ENCODE peak calls at places on chromosome 9, in six cellular contexts. One of them, this sample, is unnamed.

GRCh38 chr9:121350993-121351561 is 19.0 kb downstream of the STOM start:
- DNase-seq in esophagus muscularis mucosa: no peak
- DNase-seq in breast epithelium: no peak
- DNase-seq in fibroblast of mammary gland: peak
- DNase-seq in left ventricle myocardium inferior: peak
- DNase-seq in CD8-positive, alpha-beta T cell: no peak
- DNase-seq in this sample: no peak

GRCh38 chr9:33082135-33082534 is 5.7 kb upstream of the SMU1 start:
- DNase-seq in breast epithelium: no peak
- DNase-seq in CD8-positive, alpha-beta T cell: no peak
- DNase-seq in left ventricle myocardium inferior: no peak
- DNase-seq in fibroblast of mammary gland: no peak
- DNase-seq in esophagus muscularis mucosa: no peak
- DNase-seq in this sample: no peak

GRCh38 chr9:72807765-72808445 is 144.9 kb downstream of the ALDH1A1 start:
- DNase-seq in left ventricle myocardium inferior: no peak
- DNase-seq in CD8-positive, alpha-beta T cell: no peak
- DNase-seq in esophagus muscularis mucosa: no peak
- DNase-seq in fibroblast of mammary gland: no peak
- DNase-seq in breast epithelium: no peak
- DNase-seq in this sample: no peak

GRCh38 chr9:89179535-89179919 is 909 bp upstream of the SHC3 start:
- DNase-seq in esophagus muscularis mucosa: no peak
- DNase-seq in CD8-positive, alpha-beta T cell: no peak
- DNase-seq in fibroblast of mammary gland: peak
- DNase-seq in breast epithelium: no peak
- DNase-seq in left ventricle myocardium inferior: no peak
- DNase-seq in this sample: no peak

GRCh38 chr9:137542486-137542885 is 7.7 kb downstream of the PNPLA7 start:
- DNase-seq in left ventricle myocardium inferior: no peak
- DNase-seq in CD8-positive, alpha-beta T cell: no peak
- DNase-seq in breast epithelium: no peak
- DNase-seq in esophagus muscularis mucosa: no peak
- DNase-seq in fibroblast of mammary gland: no peak
- DNase-seq in this sample: no peak

GRCh38 chr9:130638278-130639118 is 25.9 kb upstream of the PRDM12 start:
- DNase-seq in fibroblast of mammary gland: no peak
- DNase-seq in breast epithelium: no peak
- DNase-seq in esophagus muscularis mucosa: no peak
- DNase-seq in CD8-positive, alpha-beta T cell: no peak
- DNase-seq in left ventricle myocardium inferior: no peak
- DNase-seq in this sample: no peak

GRCh38 chr9:35114921-35115341 is 731 bp downstream of the ATOSB start:
- DNase-seq in left ventricle myocardium inferior: peak
- DNase-seq in fibroblast of mammary gland: peak
- DNase-seq in breast epithelium: no peak
- DNase-seq in CD8-positive, alpha-beta T cell: no peak
- DNase-seq in esophagus muscularis mucosa: no peak
- DNase-seq in this sample: peak

GRCh38 chr9:116661037-116661954 is 25.8 kb upstream of the TRIM32 start:
- DNase-seq in breast epithelium: no peak
- DNase-seq in esophagus muscularis mucosa: no peak
- DNase-seq in left ventricle myocardium inferior: no peak
- DNase-seq in CD8-positive, alpha-beta T cell: no peak
- DNase-seq in fibroblast of mammary gland: peak
- DNase-seq in this sample: no peak

GRCh38 chr9:131764568-131764967 is 24.7 kb upstream of the RAPGEF1 start:
- DNase-seq in left ventricle myocardium inferior: no peak
- DNase-seq in fibroblast of mammary gland: no peak
- DNase-seq in breast epithelium: no peak
- DNase-seq in CD8-positive, alpha-beta T cell: no peak
- DNase-seq in esophagus muscularis mucosa: no peak
- DNase-seq in this sample: no peak

GRCh38 chr9:84340535-84340934 is at the start of gene SLC28A3:
- DNase-seq in CD8-positive, alpha-beta T cell: no peak
- DNase-seq in left ventricle myocardium inferior: no peak
- DNase-seq in esophagus muscularis mucosa: no peak
- DNase-seq in breast epithelium: no peak
- DNase-seq in fibroblast of mammary gland: no peak
- DNase-seq in this sample: no peak

GRCh38 chr9:26210338-26210851 is 532.2 kb upstream of the TUSC1 start:
- DNase-seq in breast epithelium: no peak
- DNase-seq in fibroblast of mammary gland: peak
- DNase-seq in CD8-positive, alpha-beta T cell: no peak
- DNase-seq in left ventricle myocardium inferior: no peak
- DNase-seq in esophagus muscularis mucosa: no peak
- DNase-seq in this sample: no peak

GRCh38 chr9:3857673-3858072 is 331.9 kb upstream of the RFX3 start:
- DNase-seq in breast epithelium: no peak
- DNase-seq in CD8-positive, alpha-beta T cell: no peak
- DNase-seq in fibroblast of mammary gland: peak
- DNase-seq in left ventricle myocardium inferior: no peak
- DNase-seq in esophagus muscularis mucosa: no peak
- DNase-seq in this sample: no peak

GRCh38 chr9:72362680-72363139 is 2.3 kb downstream of the ZFAND5 start:
- DNase-seq in CD8-positive, alpha-beta T cell: peak
- DNase-seq in esophagus muscularis mucosa: no peak
- DNase-seq in fibroblast of mammary gland: peak
- DNase-seq in breast epithelium: no peak
- DNase-seq in left ventricle myocardium inferior: peak
- DNase-seq in this sample: peak

GRCh38 chr9:114004221-114004716 is 73.8 kb downstream of the AMBP start:
- DNase-seq in CD8-positive, alpha-beta T cell: no peak
- DNase-seq in fibroblast of mammary gland: no peak
- DNase-seq in breast epithelium: peak
- DNase-seq in esophagus muscularis mucosa: peak
- DNase-seq in left ventricle myocardium inferior: peak
- DNase-seq in this sample: peak

GRCh38 chr9:86843182-86843581 is 104.1 kb downstream of the GAS1 start:
- DNase-seq in fibroblast of mammary gland: no peak
- DNase-seq in breast epithelium: no peak
- DNase-seq in esophagus muscularis mucosa: no peak
- DNase-seq in left ventricle myocardium inferior: no peak
- DNase-seq in CD8-positive, alpha-beta T cell: no peak
- DNase-seq in this sample: no peak

GRCh38 chr9:34430843-34431437 is 27.4 kb downstream of the FAM219A start:
- DNase-seq in CD8-positive, alpha-beta T cell: no peak
- DNase-seq in breast epithelium: no peak
- DNase-seq in esophagus muscularis mucosa: no peak
- DNase-seq in fibroblast of mammary gland: peak
- DNase-seq in left ventricle myocardium inferior: peak
- DNase-seq in this sample: no peak

GRCh38 chr9:72480931-72481330 is 40.5 kb upstream of the TMC1 start:
- DNase-seq in left ventricle myocardium inferior: no peak
- DNase-seq in fibroblast of mammary gland: peak
- DNase-seq in breast epithelium: no peak
- DNase-seq in CD8-positive, alpha-beta T cell: no peak
- DNase-seq in esophagus muscularis mucosa: no peak
- DNase-seq in this sample: no peak

GRCh38 chr9:19028835-19029451 is 4.1 kb downstream of the SAXO1 start:
- DNase-seq in CD8-positive, alpha-beta T cell: no peak
- DNase-seq in esophagus muscularis mucosa: no peak
- DNase-seq in breast epithelium: no peak
- DNase-seq in left ventricle myocardium inferior: no peak
- DNase-seq in fibroblast of mammary gland: peak
- DNase-seq in this sample: peak

GRCh38 chr9:26228273-26228672 is 550.0 kb upstream of the TUSC1 start:
- DNase-seq in esophagus muscularis mucosa: no peak
- DNase-seq in CD8-positive, alpha-beta T cell: no peak
- DNase-seq in fibroblast of mammary gland: peak
- DNase-seq in left ventricle myocardium inferior: no peak
- DNase-seq in breast epithelium: no peak
- DNase-seq in this sample: no peak

GRCh38 chr9:114098660-114099522 is at the start of gene KIF12:
- DNase-seq in CD8-positive, alpha-beta T cell: no peak
- DNase-seq in breast epithelium: peak
- DNase-seq in esophagus muscularis mucosa: no peak
- DNase-seq in left ventricle myocardium inferior: no peak
- DNase-seq in fibroblast of mammary gland: no peak
- DNase-seq in this sample: no peak

GRCh38 chr9:93077811-93078210 is 18.2 kb upstream of the CARD19 start:
- DNase-seq in left ventricle myocardium inferior: no peak
- DNase-seq in breast epithelium: no peak
- DNase-seq in esophagus muscularis mucosa: no peak
- DNase-seq in fibroblast of mammary gland: no peak
- DNase-seq in CD8-positive, alpha-beta T cell: no peak
- DNase-seq in this sample: no peak

GRCh38 chr9:134930404-134930803 is 12.7 kb upstream of the FCN1 start:
- DNase-seq in breast epithelium: no peak
- DNase-seq in left ventricle myocardium inferior: no peak
- DNase-seq in esophagus muscularis mucosa: no peak
- DNase-seq in fibroblast of mammary gland: no peak
- DNase-seq in CD8-positive, alpha-beta T cell: no peak
- DNase-seq in this sample: no peak

GRCh38 chr9:135447126-135447525 is 32.5 kb upstream of the PPP1R26 start:
- DNase-seq in fibroblast of mammary gland: no peak
- DNase-seq in left ventricle myocardium inferior: no peak
- DNase-seq in breast epithelium: no peak
- DNase-seq in CD8-positive, alpha-beta T cell: no peak
- DNase-seq in esophagus muscularis mucosa: no peak
- DNase-seq in this sample: no peak

GRCh38 chr9:89359018-89359417 is 40.7 kb downstream of the SECISBP2 start:
- DNase-seq in esophagus muscularis mucosa: no peak
- DNase-seq in fibroblast of mammary gland: no peak
- DNase-seq in breast epithelium: no peak
- DNase-seq in CD8-positive, alpha-beta T cell: no peak
- DNase-seq in left ventricle myocardium inferior: no peak
- DNase-seq in this sample: peak

GRCh38 chr9:72930828-72931227 is 22.0 kb downstream of the ALDH1A1 start:
- DNase-seq in breast epithelium: no peak
- DNase-seq in esophagus muscularis mucosa: no peak
- DNase-seq in fibroblast of mammary gland: no peak
- DNase-seq in left ventricle myocardium inferior: no peak
- DNase-seq in CD8-positive, alpha-beta T cell: no peak
- DNase-seq in this sample: no peak

GRCh38 chr9:131092548-131093440 is 3.5 kb upstream of the AIF1L start:
- DNase-seq in breast epithelium: no peak
- DNase-seq in left ventricle myocardium inferior: no peak
- DNase-seq in fibroblast of mammary gland: no peak
- DNase-seq in esophagus muscularis mucosa: no peak
- DNase-seq in CD8-positive, alpha-beta T cell: no peak
- DNase-seq in this sample: no peak

GRCh38 chr9:82149647-82150046 is 161.1 kb downstream of the SPATA31D1 start:
- DNase-seq in fibroblast of mammary gland: no peak
- DNase-seq in esophagus muscularis mucosa: no peak
- DNase-seq in breast epithelium: no peak
- DNase-seq in CD8-positive, alpha-beta T cell: no peak
- DNase-seq in left ventricle myocardium inferior: no peak
- DNase-seq in this sample: no peak

GRCh38 chr9:133715866-133716563 is 22.1 kb downstream of the SARDH start:
- DNase-seq in fibroblast of mammary gland: peak
- DNase-seq in esophagus muscularis mucosa: no peak
- DNase-seq in left ventricle myocardium inferior: no peak
- DNase-seq in breast epithelium: no peak
- DNase-seq in CD8-positive, alpha-beta T cell: peak
- DNase-seq in this sample: no peak

GRCh38 chr9:130946778-130947617 is 8.0 kb upstream of the FIBCD1 start:
- DNase-seq in left ventricle myocardium inferior: no peak
- DNase-seq in esophagus muscularis mucosa: no peak
- DNase-seq in breast epithelium: no peak
- DNase-seq in CD8-positive, alpha-beta T cell: no peak
- DNase-seq in fibroblast of mammary gland: peak
- DNase-seq in this sample: no peak

GRCh38 chr9:94935396-94935795 is 208.9 kb downstream of the AOPEP start:
- DNase-seq in CD8-positive, alpha-beta T cell: no peak
- DNase-seq in breast epithelium: no peak
- DNase-seq in left ventricle myocardium inferior: no peak
- DNase-seq in esophagus muscularis mucosa: no peak
- DNase-seq in fibroblast of mammary gland: no peak
- DNase-seq in this sample: no peak

GRCh38 chr9:36400332-36401178 is 486 bp upstream of the RNF38 start:
- DNase-seq in breast epithelium: peak
- DNase-seq in fibroblast of mammary gland: peak
- DNase-seq in CD8-positive, alpha-beta T cell: peak
- DNase-seq in left ventricle myocardium inferior: peak
- DNase-seq in esophagus muscularis mucosa: peak
- DNase-seq in this sample: peak

GRCh38 chr9:36788534-36788933 is 215.8 kb downstream of the MELK start:
- DNase-seq in esophagus muscularis mucosa: no peak
- DNase-seq in left ventricle myocardium inferior: no peak
- DNase-seq in CD8-positive, alpha-beta T cell: no peak
- DNase-seq in fibroblast of mammary gland: no peak
- DNase-seq in breast epithelium: no peak
- DNase-seq in this sample: no peak

GRCh38 chr9:113770396-113770795 is 105.7 kb upstream of the ZNF618 start:
- DNase-seq in breast epithelium: no peak
- DNase-seq in left ventricle myocardium inferior: no peak
- DNase-seq in fibroblast of mammary gland: no peak
- DNase-seq in CD8-positive, alpha-beta T cell: no peak
- DNase-seq in esophagus muscularis mucosa: no peak
- DNase-seq in this sample: no peak

DNA sequence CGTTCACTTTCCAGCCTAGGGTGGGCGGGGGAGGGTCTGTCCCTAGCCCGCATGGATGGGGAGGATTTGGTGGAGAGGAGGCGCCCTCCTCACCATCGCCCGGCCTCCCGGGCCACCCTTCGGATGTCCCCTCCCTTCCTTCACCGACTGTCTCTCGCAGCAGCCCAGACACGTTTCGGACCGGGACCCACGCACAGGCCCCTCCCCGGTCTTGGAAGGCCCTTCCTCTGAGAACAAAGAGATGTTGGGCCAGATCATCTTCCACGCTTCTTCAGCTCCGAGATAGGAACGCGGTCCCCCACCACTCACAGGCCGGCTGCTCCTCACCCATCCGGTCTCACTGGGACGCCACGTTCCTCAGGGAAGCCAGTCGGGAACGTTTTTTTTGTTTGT is 640 bp upstream of the DPM2 start:
- DNase-seq in fibroblast of mammary gland: no peak
- DNase-seq in esophagus muscularis mucosa: no peak
- DNase-seq in left ventricle myocardium inferior: peak
- DNase-seq in CD8-positive, alpha-beta T cell: no peak
- DNase-seq in breast epithelium: no peak
- DNase-seq in this sample: no peak
- H3K4me3 ChIP-seq in fibroblast of mammary gland: peak
- H3K4me3 ChIP-seq in esophagus muscularis mucosa: peak
- H3K4me3 ChIP-seq in left ventricle myocardium inferior: peak
- H3K4me3 ChIP-seq in CD8-positive, alpha-beta T cell: no peak
- H3K4me3 ChIP-seq in breast epithelium: peak
- H3K4me3 ChIP-seq in this sample: no peak

GRCh38 chr9:129491486-129491855 is 129.4 kb downstream of the C9orf50 start:
- DNase-seq in fibroblast of mammary gland: peak
- DNase-seq in CD8-positive, alpha-beta T cell: no peak
- DNase-seq in left ventricle myocardium inferior: peak
- DNase-seq in esophagus muscularis mucosa: no peak
- DNase-seq in breast epithelium: no peak
- DNase-seq in this sample: no peak
- H3K4me3 ChIP-seq in fibroblast of mammary gland: no peak
- H3K4me3 ChIP-seq in CD8-positive, alpha-beta T cell: no peak
- H3K4me3 ChIP-seq in left ventricle myocardium inferior: peak
- H3K4me3 ChIP-seq in esophagus muscularis mucosa: peak
- H3K4me3 ChIP-seq in breast epithelium: peak
- H3K4me3 ChIP-seq in this sample: no peak

GRCh38 chr9:6893350-6894131 is 135.8 kb downstream of the KDM4C start:
- DNase-seq in CD8-positive, alpha-beta T cell: no peak
- DNase-seq in breast epithelium: no peak
- DNase-seq in esophagus muscularis mucosa: no peak
- DNase-seq in left ventricle myocardium inferior: no peak
- DNase-seq in fibroblast of mammary gland: no peak
- DNase-seq in this sample: no peak
- H3K4me3 ChIP-seq in CD8-positive, alpha-beta T cell: no peak
- H3K4me3 ChIP-seq in breast epithelium: no peak
- H3K4me3 ChIP-seq in esophagus muscularis mucosa: no peak
- H3K4me3 ChIP-seq in left ventricle myocardium inferior: no peak
- H3K4me3 ChIP-seq in fibroblast of mammary gland: no peak
- H3K4me3 ChIP-seq in this sample: no peak

GRCh38 chr9:96020300-96020821 is 144.9 kb downstream of the ERCC6L2 start:
- DNase-seq in fibroblast of mammary gland: no peak
- DNase-seq in esophagus muscularis mucosa: no peak
- DNase-seq in left ventricle myocardium inferior: no peak
- DNase-seq in CD8-positive, alpha-beta T cell: no peak
- DNase-seq in breast epithelium: no peak
- DNase-seq in this sample: no peak
- H3K4me3 ChIP-seq in fibroblast of mammary gland: no peak
- H3K4me3 ChIP-seq in esophagus muscularis mucosa: peak
- H3K4me3 ChIP-seq in left ventricle myocardium inferior: peak
- H3K4me3 ChIP-seq in CD8-positive, alpha-beta T cell: peak
- H3K4me3 ChIP-seq in breast epithelium: peak
- H3K4me3 ChIP-seq in this sample: no peak

This sample was measured in lower leg skin.